ENCODE peak calls at places on chromosomes 5 and 9, in seven cellular contexts. One of them, this sample, is unnamed.

GRCh38 chr5:73395274-73395673 is 53.3 kb downstream of the FOXD1 start:
- DNase-seq in RWPE1: no peak
- DNase-seq in activated CD4-positive, alpha-beta T cell treated with anti-CD3 and anti-CD28 coated beads for 1 hour: no peak
- DNase-seq in psoas muscle: no peak
- DNase-seq in NCI-H774: no peak
- DNase-seq in brain microvascular endothelial cell: no peak
- DNase-seq in stimulated activated naive CD4-positive, alpha-beta T cell: no peak
- DNase-seq in this sample: no peak

GRCh38 chr5:58918015-58918729 is 335.3 kb downstream of the RAB3C start:
- DNase-seq in brain microvascular endothelial cell: no peak
- DNase-seq in stimulated activated naive CD4-positive, alpha-beta T cell: no peak
- DNase-seq in psoas muscle: no peak
- DNase-seq in activated CD4-positive, alpha-beta T cell treated with anti-CD3 and anti-CD28 coated beads for 1 hour: no peak
- DNase-seq in RWPE1: no peak
- DNase-seq in NCI-H774: no peak
- DNase-seq in this sample: no peak

GRCh38 chr9:22158983-22159382 is 149.9 kb upstream of the CDKN2B start:
- DNase-seq in psoas muscle: peak; percentile 23
- DNase-seq in brain microvascular endothelial cell: peak; percentile 97
- DNase-seq in stimulated activated naive CD4-positive, alpha-beta T cell: no peak
- DNase-seq in RWPE1: peak; percentile 24
- DNase-seq in NCI-H774: no peak
- DNase-seq in activated CD4-positive, alpha-beta T cell treated with anti-CD3 and anti-CD28 coated beads for 1 hour: no peak
- DNase-seq in this sample: no peak

GRCh38 chr9:94156549-94157407 is 72.5 kb downstream of the PTPDC1 start:
- DNase-seq in NCI-H774: peak; percentile 76
- DNase-seq in stimulated activated naive CD4-positive, alpha-beta T cell: no peak
- DNase-seq in activated CD4-positive, alpha-beta T cell treated with anti-CD3 and anti-CD28 coated beads for 1 hour: no peak
- DNase-seq in brain microvascular endothelial cell: peak; percentile 70
- DNase-seq in RWPE1: peak; percentile 73
- DNase-seq in psoas muscle: peak; percentile 71
- DNase-seq in this sample: no peak

GRCh38 chr9:86766912-86767311 is 180.4 kb downstream of the GAS1 start:
- DNase-seq in RWPE1: peak; percentile 96
- DNase-seq in psoas muscle: no peak
- DNase-seq in NCI-H774: peak; percentile 1
- DNase-seq in activated CD4-positive, alpha-beta T cell treated with anti-CD3 and anti-CD28 coated beads for 1 hour: no peak
- DNase-seq in stimulated activated naive CD4-positive, alpha-beta T cell: no peak
- DNase-seq in brain microvascular endothelial cell: peak; percentile 69
- DNase-seq in this sample: no peak

GRCh38 chr9:95336281-95336680 is 18.8 kb upstream of the FANCC start:
- DNase-seq in NCI-H774: no peak
- DNase-seq in activated CD4-positive, alpha-beta T cell treated with anti-CD3 and anti-CD28 coated beads for 1 hour: no peak
- DNase-seq in RWPE1: no peak
- DNase-seq in psoas muscle: no peak
- DNase-seq in brain microvascular endothelial cell: no peak
- DNase-seq in stimulated activated naive CD4-positive, alpha-beta T cell: no peak
- DNase-seq in this sample: peak; percentile 30

GRCh38 chr9:20640331-20641187 is 18.3 kb upstream of the MLLT3 start:
- DNase-seq in psoas muscle: peak; percentile 17
- DNase-seq in brain microvascular endothelial cell: peak; percentile 13
- DNase-seq in NCI-H774: no peak
- DNase-seq in stimulated activated naive CD4-positive, alpha-beta T cell: peak; percentile 56
- DNase-seq in activated CD4-positive, alpha-beta T cell treated with anti-CD3 and anti-CD28 coated beads for 1 hour: peak; percentile 69
- DNase-seq in RWPE1: peak; percentile 60
- DNase-seq in this sample: peak; percentile 90

GRCh38 chr5:128199104-128199503 is 115.5 kb downstream of the SLC12A2 start:
- DNase-seq in activated CD4-positive, alpha-beta T cell treated with anti-CD3 and anti-CD28 coated beads for 1 hour: no peak
- DNase-seq in psoas muscle: no peak
- DNase-seq in brain microvascular endothelial cell: peak; percentile 68
- DNase-seq in NCI-H774: no peak
- DNase-seq in stimulated activated naive CD4-positive, alpha-beta T cell: no peak
- DNase-seq in RWPE1: no peak
- DNase-seq in this sample: no peak

GRCh38 chr5:75306746-75307145 is 30.3 kb upstream of the HMGCR start:
- DNase-seq in psoas muscle: no peak
- DNase-seq in activated CD4-positive, alpha-beta T cell treated with anti-CD3 and anti-CD28 coated beads for 1 hour: no peak
- DNase-seq in stimulated activated naive CD4-positive, alpha-beta T cell: no peak
- DNase-seq in brain microvascular endothelial cell: no peak
- DNase-seq in NCI-H774: no peak
- DNase-seq in RWPE1: no peak
- DNase-seq in this sample: no peak